ENCODE peak calls at places on chromosomes 13 and 19, in five cellular contexts. One of them, this sample, is unnamed.

GRCh38 chr13:33908111-33908510 is 90.2 kb downstream of the RFC3 start:
- DNase-seq in ascending aorta: no peak
- DNase-seq in SJSA1: no peak
- DNase-seq in left lung: no peak
- DNase-seq in NCI-H2081: no peak
- DNase-seq in this sample: no peak

GRCh38 chr13:108342369-108343289 is 73.1 kb downstream of the TNFSF13B start:
- DNase-seq in NCI-H2081: peak; percentile 12
- DNase-seq in SJSA1: peak; percentile 40
- DNase-seq in ascending aorta: no peak
- DNase-seq in left lung: no peak
- DNase-seq in this sample: no peak

GRCh38 chr13:35796627-35797026 is 320.1 kb upstream of the MAB21L1 start:
- DNase-seq in NCI-H2081: no peak
- DNase-seq in ascending aorta: no peak
- DNase-seq in SJSA1: no peak
- DNase-seq in left lung: no peak
- DNase-seq in this sample: no peak

GRCh38 chr13:102402292-102402691 is 444 bp upstream of the FGF14 start:
- DNase-seq in left lung: no peak
- DNase-seq in SJSA1: no peak
- DNase-seq in NCI-H2081: no peak
- DNase-seq in ascending aorta: peak; percentile 65
- DNase-seq in this sample: no peak

GRCh38 chr13:79749556-79749955 is 268.6 kb downstream of the NDFIP2 start:
- DNase-seq in NCI-H2081: no peak
- DNase-seq in SJSA1: no peak
- DNase-seq in ascending aorta: no peak
- DNase-seq in left lung: no peak
- DNase-seq in this sample: no peak

GRCh38 chr19:11111771-11112144 is 22.5 kb downstream of the LDLR start:
- DNase-seq in NCI-H2081: no peak
- DNase-seq in left lung: no peak
- DNase-seq in SJSA1: no peak
- DNase-seq in ascending aorta: no peak
- DNase-seq in this sample: no peak

GRCh38 chr19:49684251-49684982 is 5.0 kb upstream of the ADM5 start:
- DNase-seq in SJSA1: no peak
- DNase-seq in NCI-H2081: no peak
- DNase-seq in left lung: no peak
- DNase-seq in ascending aorta: no peak
- DNase-seq in this sample: no peak

GRCh38 chr13:85665286-85665685 is 133.9 kb downstream of the SLITRK6 start:
- DNase-seq in NCI-H2081: no peak
- DNase-seq in SJSA1: no peak
- DNase-seq in left lung: no peak
- DNase-seq in ascending aorta: no peak
- DNase-seq in this sample: peak; percentile 2

GRCh38 chr13:28637714-28638355 is 21.1 kb upstream of the POMP start:
- DNase-seq in NCI-H2081: no peak
- DNase-seq in ascending aorta: no peak
- DNase-seq in SJSA1: no peak
- DNase-seq in left lung: no peak
- DNase-seq in this sample: no peak

GRCh38 chr13:23621316-23621645 is 51.1 kb downstream of the TNFRSF19 start:
- DNase-seq in left lung: no peak
- DNase-seq in NCI-H2081: no peak
- DNase-seq in ascending aorta: no peak
- DNase-seq in SJSA1: peak; percentile 28
- DNase-seq in this sample: no peak

GRCh38 chr13:52780092-52780491 is 40.5 kb upstream of the CNMD start:
- DNase-seq in ascending aorta: no peak
- DNase-seq in NCI-H2081: no peak
- DNase-seq in left lung: no peak
- DNase-seq in SJSA1: no peak
- DNase-seq in this sample: no peak

GRCh38 chr13:70339738-70340137 is 231.5 kb upstream of the KLHL1 start:
- DNase-seq in NCI-H2081: no peak
- DNase-seq in SJSA1: no peak
- DNase-seq in ascending aorta: no peak
- DNase-seq in left lung: no peak
- DNase-seq in this sample: no peak

GRCh38 chr13:112616586-112617381 is 28.8 kb upstream of the TUBGCP3 start:
- DNase-seq in left lung: no peak
- DNase-seq in ascending aorta: no peak
- DNase-seq in NCI-H2081: no peak
- DNase-seq in SJSA1: no peak
- DNase-seq in this sample: no peak

GRCh38 chr13:61170791-61171330 is 244.8 kb downstream of the PCDH20 start:
- DNase-seq in SJSA1: no peak
- DNase-seq in NCI-H2081: peak; percentile 11
- DNase-seq in left lung: no peak
- DNase-seq in ascending aorta: no peak
- DNase-seq in this sample: no peak

GRCh38 chr19:3665681-3666544 is 34.4 kb downstream of the PIP5K1C start:
- DNase-seq in ascending aorta: no peak
- DNase-seq in NCI-H2081: no peak
- DNase-seq in left lung: peak; percentile 66
- DNase-seq in SJSA1: peak; percentile 52
- DNase-seq in this sample: no peak

GRCh38 chr19:38111898-38112297 is 112.1 kb downstream of the DPF1 start:
- DNase-seq in left lung: no peak
- DNase-seq in NCI-H2081: no peak
- DNase-seq in ascending aorta: no peak
- DNase-seq in SJSA1: no peak
- DNase-seq in this sample: no peak

GRCh38 chr19:43814663-43815352 is 12.3 kb upstream of the ZNF283 start:
- DNase-seq in SJSA1: no peak
- DNase-seq in left lung: no peak
- DNase-seq in ascending aorta: no peak
- DNase-seq in NCI-H2081: no peak
- DNase-seq in this sample: no peak

GRCh38 chr19:57056972-57057371 is 62.8 kb upstream of the USP29 start:
- DNase-seq in left lung: no peak
- DNase-seq in NCI-H2081: no peak
- DNase-seq in ascending aorta: no peak
- DNase-seq in SJSA1: no peak
- DNase-seq in this sample: no peak

GRCh38 chr19:53786744-53787143 is 37.4 kb downstream of the NLRP12 start:
- DNase-seq in left lung: no peak
- DNase-seq in ascending aorta: no peak
- DNase-seq in SJSA1: no peak
- DNase-seq in NCI-H2081: no peak
- DNase-seq in this sample: no peak

GRCh38 chr19:991174-991931 is 7.2 kb downstream of the WDR18 start:
- DNase-seq in left lung: no peak
- DNase-seq in SJSA1: no peak
- DNase-seq in NCI-H2081: no peak
- DNase-seq in ascending aorta: no peak
- DNase-seq in this sample: no peak